ENCODE peak calls at places on chromosomes 3 and 15, in four cellular contexts. J, T, R and A are unnamed samples.
A peak's percentile ranks its signal among the peaks of the same experiment; 100 is the strongest.

GRCh38 chr3:35781558-35781957 is 142.2 kb downstream of the ARPP21 start:
- ATAC-seq in T (no peak), R (no peak), J (no peak), A (no peak)

GRCh38 chr15:60005352-60006202 is 1.5 kb downstream of the FOXB1 start:
- ATAC-seq in R (peak; percentile 5), J (no peak), T (peak; percentile 6), A (peak; percentile 19)

GRCh38 chr15:69511015-69511414 is 58.4 kb downstream of the RPLP1 start:
- ATAC-seq in J (no peak), T (no peak), R (no peak), A (no peak)

GRCh38 chr3:10376353-10376752 is 55.4 kb upstream of the SEC13 start:
- ATAC-seq in R (no peak), J (no peak), T (no peak), A (no peak)

GRCh38 chr15:63856711-63857458 is 23.1 kb upstream of the HERC1 start:
- ATAC-seq in T (no peak), J (no peak), R (no peak), A (no peak)

GRCh38 chr15:32849769-32850668 is 132.2 kb downstream of the GREM1 start:
- ATAC-seq in T (no peak), R (peak; percentile 78), J (no peak), A (no peak)

GRCh38 chr3:5298453-5298852 is 110.9 kb downstream of the EDEM1 start:
- ATAC-seq in T (no peak), J (no peak), R (no peak), A (no peak)

GRCh38 chr15:93139436-93139835 is 50.4 kb upstream of the RGMA start:
- ATAC-seq in T (no peak), R (no peak), J (no peak), A (no peak)

GRCh38 chr3:43181202-43181910 is 75.5 kb upstream of the POMGNT2 start:
- ATAC-seq in T (peak; percentile 55), R (no peak), J (peak; percentile 65), A (peak; percentile 86)

GRCh38 chr3:138188013-138188352 is 882 bp downstream of the ARMC8 start:
- ATAC-seq in J (peak; percentile 35), R (no peak), T (peak; percentile 17), A (no peak)